ENCODE peak calls at places on chromosomes 13 and 19, in six cellular contexts. I is endothelial cell of umbilical vein, P is breast epithelium, A is fibroblast of mammary gland, E is colonic mucosa, K is BE2C. D is an unnamed sample.

GRCh38 chr13:54637377-54637776 is 1608.8 kb downstream of the OLFM4 start:
- DNase-seq in I (no peak), P (no peak), A (no peak), E (no peak), K (no peak), D (no peak)

GRCh38 chr13:101481421-101481820 is 28.9 kb downstream of the ITGBL1 start:
- DNase-seq in I (no peak), P (no peak), A (no peak), E (no peak), K (no peak), D (no peak)

GRCh38 chr13:88257706-88258105 is 586.5 kb downstream of the SLITRK5 start:
- DNase-seq in I (no peak), P (no peak), A (no peak), E (no peak), K (no peak), D (no peak)

GRCh38 chr19:3690551-3691371 is 9.5 kb downstream of the PIP5K1C start:
- DNase-seq in I (no peak), P (no peak), A (no peak), E (no peak), K (no peak), D (no peak)

GRCh38 chr19:45349430-45349941 is 8.9 kb downstream of the KLC3 start:
- DNase-seq in I (no peak), P (no peak), A (no peak), E (no peak), K (no peak), D (no peak)

GRCh38 chr19:53877361-53877766 is 4.6 kb upstream of the PRKCG start:
- DNase-seq in I (no peak), P (no peak), A (peak), E (no peak), K (no peak), D (no peak)

GRCh38 chr13:20017365-20017711 is 58.8 kb downstream of the ZMYM2 start:
- DNase-seq in I (no peak), P (no peak), A (no peak), E (no peak), K (no peak), D (no peak)

GRCh38 chr13:105920375-105920774 is 615.1 kb downstream of the EFNB2 start:
- DNase-seq in I (peak), P (no peak), A (peak), E (peak), K (no peak), D (peak)

GRCh38 chr19:23436318-23436717 is 41.0 kb upstream of the ZNF91 start:
- DNase-seq in I (no peak), P (no peak), A (no peak), E (peak), K (peak), D (no peak)

GRCh38 chr19:18589380-18590272 is 1.0 kb downstream of the REX1BD start:
- DNase-seq in I (peak), P (peak), A (peak), E (peak), K (peak), D (peak)

GRCh38 chr19:12603714-12604113 is 6.9 kb downstream of the ZNF490 start:
- DNase-seq in I (no peak), P (no peak), A (no peak), E (no peak), K (no peak), D (no peak)

GRCh38 chr19:2084993-2085720 is 11.0 kb downstream of the MOB3A start:
- DNase-seq in I (peak), P (peak), A (peak), E (peak), K (no peak), D (no peak)

GRCh38 chr19:2087621-2088100 is 8.5 kb downstream of the MOB3A start:
- DNase-seq in I (no peak), P (no peak), A (no peak), E (no peak), K (no peak), D (no peak)

GRCh38 chr19:2083174-2083854 is 12.8 kb downstream of the MOB3A start:
- DNase-seq in I (no peak), P (no peak), A (no peak), E (no peak), K (no peak), D (no peak)

GRCh38 chr19:2089727-2090053 is 6.4 kb downstream of the MOB3A start:
- DNase-seq in I (no peak), P (no peak), A (no peak), E (no peak), K (no peak), D (no peak)

DNA sequence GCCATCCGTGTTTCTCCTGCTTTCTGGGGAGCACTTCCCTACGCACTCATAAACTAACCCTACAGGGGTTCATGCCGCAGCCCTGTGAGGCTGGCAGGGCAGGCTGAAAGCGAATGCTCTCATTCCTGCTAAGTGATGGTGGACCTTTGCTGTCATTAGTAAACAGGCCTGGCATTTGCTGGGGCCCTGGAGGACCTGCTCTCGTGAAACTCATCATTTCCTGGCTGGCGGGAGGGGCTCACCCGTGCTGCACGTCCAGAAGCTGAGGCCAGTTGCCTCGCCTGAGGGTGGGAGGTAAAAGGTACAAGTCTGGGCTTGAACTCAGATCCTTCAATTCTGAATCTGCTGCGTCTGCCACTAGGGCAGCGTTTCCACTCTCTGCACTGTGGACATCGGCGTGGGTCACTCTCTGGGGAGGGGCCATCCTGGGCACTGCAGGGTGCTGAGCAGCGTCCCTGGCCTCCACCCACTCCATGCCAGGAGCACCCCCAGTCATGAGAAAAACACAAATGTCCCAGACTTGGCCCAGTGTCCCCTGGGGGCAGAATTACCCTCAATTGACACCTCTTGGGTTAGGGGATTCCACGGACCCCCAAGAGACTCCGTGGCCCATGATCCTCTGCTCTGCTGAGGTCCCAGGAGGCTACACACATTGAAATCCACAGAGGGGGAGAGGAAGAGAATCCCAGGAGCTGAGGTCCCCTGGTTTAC is 7.0 kb downstream of the MOB3A start:
- DNase-seq in I (peak), P (peak), A (peak), E (no peak), K (peak), D (peak)
- H3K4me3 ChIP-seq in I (no peak), P (no peak), A (no peak), E (no peak), K (no peak), D (no peak)

GRCh38 chr19:55567708-55568328 is 12.8 kb downstream of the ZNF579 start:
- DNase-seq in I (no peak), P (no peak), A (no peak), E (no peak), K (no peak), D (no peak)

GRCh38 chr19:55559684-55560083 is 14.3 kb upstream of the SBK3 start:
- DNase-seq in I (no peak), P (no peak), A (no peak), E (no peak), K (no peak), D (no peak)

DNA sequence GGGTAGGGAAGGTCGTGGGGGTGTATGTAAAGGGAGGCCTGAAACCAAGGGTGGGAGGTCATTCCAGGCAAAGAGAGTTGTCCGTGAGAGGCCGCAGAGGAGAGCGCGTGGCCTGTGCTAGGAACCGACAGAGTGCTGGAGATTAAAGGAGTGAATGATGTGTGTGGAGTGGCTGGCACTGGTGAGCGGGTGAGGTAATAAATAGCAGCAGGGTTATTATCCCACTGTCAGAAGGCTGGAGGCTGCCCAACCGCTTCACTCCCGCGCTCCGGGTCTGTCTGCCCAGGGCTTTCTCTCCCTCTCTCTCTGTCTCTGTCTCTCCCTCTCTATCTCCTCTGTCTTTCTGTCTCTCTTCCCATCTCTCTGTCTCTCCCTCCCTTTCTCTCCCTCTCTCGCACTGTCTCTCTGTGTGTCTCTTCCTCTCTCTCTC is 17.4 kb downstream of the ZNF579 start:
- DNase-seq in I (no peak), P (no peak), A (no peak), E (no peak), K (no peak), D (no peak)
- H3K4me3 ChIP-seq in I (no peak), P (no peak), A (no peak), E (no peak), K (no peak), D (no peak)

DNA sequence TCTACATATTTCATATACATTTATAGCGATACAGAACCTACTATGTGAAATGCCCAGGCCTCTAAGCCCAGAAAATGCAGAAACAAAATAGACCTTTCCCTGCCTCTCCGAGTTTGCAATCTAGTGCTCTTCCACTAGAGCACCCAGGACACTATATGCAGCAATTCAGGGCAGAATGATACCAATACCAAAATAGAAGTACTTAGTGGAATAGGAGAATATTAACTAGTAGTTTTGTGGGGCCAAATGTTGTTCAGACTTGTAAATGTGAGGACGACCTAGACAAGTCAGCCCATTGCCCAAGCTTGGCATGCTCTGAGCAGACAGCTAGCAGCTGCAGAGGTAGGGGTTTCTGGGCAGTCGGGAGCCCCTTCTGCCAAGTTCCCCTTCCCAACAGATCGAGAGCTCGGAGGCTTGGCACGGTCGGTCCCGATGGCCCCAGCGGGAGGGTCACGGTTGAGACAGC is 35.8 kb upstream of the FLT1 start:
- DNase-seq in I (no peak), P (no peak), A (peak), E (no peak), K (no peak), D (no peak)
- H3K4me3 ChIP-seq in I (peak), P (peak), A (peak), E (peak), K (peak), D (peak)

GRCh38 chr19:14536926-14537692 is 7.7 kb downstream of the TECR start:
- DNase-seq in I (peak), P (peak), A (peak), E (peak), K (peak), D (no peak)
- H3K4me3 ChIP-seq in I (peak), P (peak), A (no peak), E (peak), K (no peak), D (no peak)

GRCh38 chr13:99660101-99660500 is 158.8 kb downstream of the TM9SF2 start:
- DNase-seq in I (no peak), P (no peak), A (no peak), E (no peak), K (no peak), D (no peak)

GRCh38 chr13:99662678-99663077 is 161.4 kb downstream of the TM9SF2 start:
- DNase-seq in I (no peak), P (no peak), A (no peak), E (no peak), K (no peak), D (no peak)

GRCh38 chr13:99663908-99664307 is 162.6 kb downstream of the TM9SF2 start:
- DNase-seq in I (no peak), P (no peak), A (no peak), E (no peak), K (no peak), D (no peak)

GRCh38 chr13:99663185-99663825 is 162.0 kb downstream of the TM9SF2 start:
- DNase-seq in I (no peak), P (no peak), A (no peak), E (no peak), K (no peak), D (no peak)

GRCh38 chr13:99661791-99662190 is 160.5 kb downstream of the TM9SF2 start:
- DNase-seq in I (no peak), P (no peak), A (no peak), E (no peak), K (no peak), D (no peak)
- H3K4me3 ChIP-seq in I (no peak), P (no peak), A (no peak), E (no peak), K (no peak), D (no peak)

GRCh38 chr19:33301900-33302174 is 497 bp downstream of the CEBPA start:
- DNase-seq in I (no peak), P (no peak), A (no peak), E (no peak), K (no peak), D (no peak)
- H3K4me3 ChIP-seq in I (peak), P (peak), A (no peak), E (peak), K (peak), D (peak)

DNA sequence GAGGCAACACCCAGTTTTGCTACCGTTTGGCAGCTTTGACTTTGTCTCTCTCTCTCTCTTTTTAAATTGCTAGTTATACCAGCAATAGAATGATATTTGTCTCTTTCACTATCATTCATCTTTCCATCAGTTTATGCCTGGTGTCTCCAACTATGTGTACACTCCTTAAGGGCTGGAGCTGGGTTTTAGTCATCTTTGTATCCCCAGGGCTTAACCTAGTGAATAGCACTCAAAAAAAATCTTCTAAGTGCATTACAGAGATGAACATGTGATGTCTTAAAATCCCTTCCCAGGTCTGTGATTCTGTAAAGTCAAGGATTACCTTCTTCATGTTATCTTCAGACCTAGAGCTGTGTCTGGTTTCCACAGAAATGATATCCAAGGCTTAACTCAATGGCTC is 7.8 kb upstream of the UBL3 start:
- DNase-seq in I (no peak), P (no peak), A (peak), E (no peak), K (no peak), D (no peak)
- H3K4me3 ChIP-seq in I (no peak), P (no peak), A (no peak), E (no peak), K (no peak), D (no peak)

GRCh38 chr19:55642153-55643002 is 1.1 kb upstream of the ZNF581 start:
- DNase-seq in I (no peak), P (no peak), A (no peak), E (peak), K (peak), D (no peak)

GRCh38 chr19:55640043-55640576 is 692 bp upstream of the ZNF580 start:
- DNase-seq in I (peak), P (no peak), A (peak), E (peak), K (peak), D (no peak)

GRCh38 chr19:55640577-55641375 is at the start of gene ZNF580:
- DNase-seq in I (peak), P (peak), A (peak), E (peak), K (peak), D (peak)

GRCh38 chr19:55643003-55643732 is at the start of gene ZNF581:
- DNase-seq in I (peak), P (no peak), A (peak), E (peak), K (peak), D (peak)

GRCh38 chr19:55641376-55642152 is 762 bp downstream of the ZNF580 start:
- DNase-seq in I (no peak), P (no peak), A (no peak), E (peak), K (peak), D (no peak)
- H3K4me3 ChIP-seq in I (peak), P (peak), A (peak), E (peak), K (peak), D (peak)

GRCh38 chr19:48867119-48867921 is 1.1 kb downstream of the PLEKHA4 start:
- DNase-seq in I (no peak), P (no peak), A (no peak), E (no peak), K (no peak), D (no peak)
- H3K4me3 ChIP-seq in I (peak), P (peak), A (peak), E (peak), K (no peak), D (peak)

GRCh38 chr19:41951686-41952172 is 7.4 kb downstream of the RABAC1 start:
- DNase-seq in I (peak), P (peak), A (peak), E (peak), K (peak), D (peak)
- H3K4me3 ChIP-seq in I (no peak), P (no peak), A (no peak), E (no peak), K (peak), D (no peak)

D was measured in skeletal muscle cell.